ENCODE peak calls at places on chromosomes 2 and 18, in six cellular contexts. One of them, this sample, is unnamed.
A peak's percentile ranks its signal among the peaks of the same experiment; 100 is the strongest.

GRCh38 chr2:73292316-73292905 is 937 bp downstream of the EGR4 start:
- DNase-seq in mesothelial cell of epicardium: no peak
- DNase-seq in fibroblast of pulmonary artery: no peak
- DNase-seq in stimulated activated CD8-positive, alpha-beta memory T cell treated with anti-CD3 and anti-CD28 coated beads, Interleukin-4, amount 100 ng/mL, for 1 hour: no peak
- DNase-seq in activated CD4-positive, alpha-beta T cell treated with anti-CD3 and anti-CD28 coated beads, Interleukin-2, amount 50 U/mL, for 48 hours: no peak
- DNase-seq in germinal center: peak; percentile 8
- DNase-seq in this sample: no peak

GRCh38 chr18:44423826-44424225 is 256.9 kb upstream of the SETBP1 start:
- DNase-seq in mesothelial cell of epicardium: no peak
- DNase-seq in fibroblast of pulmonary artery: no peak
- DNase-seq in stimulated activated CD8-positive, alpha-beta memory T cell treated with anti-CD3 and anti-CD28 coated beads, Interleukin-4, amount 100 ng/mL, for 1 hour: no peak
- DNase-seq in activated CD4-positive, alpha-beta T cell treated with anti-CD3 and anti-CD28 coated beads, Interleukin-2, amount 50 U/mL, for 48 hours: no peak
- DNase-seq in germinal center: no peak
- DNase-seq in this sample: no peak

GRCh38 chr2:145751634-145752033 is 1231.7 kb upstream of the ZEB2 start:
- DNase-seq in mesothelial cell of epicardium: no peak
- DNase-seq in fibroblast of pulmonary artery: peak; percentile 69
- DNase-seq in stimulated activated CD8-positive, alpha-beta memory T cell treated with anti-CD3 and anti-CD28 coated beads, Interleukin-4, amount 100 ng/mL, for 1 hour: no peak
- DNase-seq in activated CD4-positive, alpha-beta T cell treated with anti-CD3 and anti-CD28 coated beads, Interleukin-2, amount 50 U/mL, for 48 hours: no peak
- DNase-seq in germinal center: peak; percentile 45
- DNase-seq in this sample: no peak

GRCh38 chr2:21422050-21422449 is 298.3 kb downstream of the TDRD15 start:
- DNase-seq in mesothelial cell of epicardium: no peak
- DNase-seq in fibroblast of pulmonary artery: no peak
- DNase-seq in stimulated activated CD8-positive, alpha-beta memory T cell treated with anti-CD3 and anti-CD28 coated beads, Interleukin-4, amount 100 ng/mL, for 1 hour: no peak
- DNase-seq in activated CD4-positive, alpha-beta T cell treated with anti-CD3 and anti-CD28 coated beads, Interleukin-2, amount 50 U/mL, for 48 hours: peak; percentile 41
- DNase-seq in germinal center: peak; percentile 5
- DNase-seq in this sample: no peak

GRCh38 chr2:71348302-71348701 is 16.7 kb downstream of the ZNF638 start:
- DNase-seq in mesothelial cell of epicardium: no peak
- DNase-seq in fibroblast of pulmonary artery: peak; percentile 70
- DNase-seq in stimulated activated CD8-positive, alpha-beta memory T cell treated with anti-CD3 and anti-CD28 coated beads, Interleukin-4, amount 100 ng/mL, for 1 hour: no peak
- DNase-seq in activated CD4-positive, alpha-beta T cell treated with anti-CD3 and anti-CD28 coated beads, Interleukin-2, amount 50 U/mL, for 48 hours: no peak
- DNase-seq in germinal center: no peak
- DNase-seq in this sample: no peak

GRCh38 chr2:28329184-28329583 is 63.5 kb upstream of the FOSL2 start:
- DNase-seq in mesothelial cell of epicardium: no peak
- DNase-seq in fibroblast of pulmonary artery: no peak
- DNase-seq in stimulated activated CD8-positive, alpha-beta memory T cell treated with anti-CD3 and anti-CD28 coated beads, Interleukin-4, amount 100 ng/mL, for 1 hour: no peak
- DNase-seq in activated CD4-positive, alpha-beta T cell treated with anti-CD3 and anti-CD28 coated beads, Interleukin-2, amount 50 U/mL, for 48 hours: no peak
- DNase-seq in germinal center: no peak
- DNase-seq in this sample: no peak

GRCh38 chr2:54589340-54590215 is 133.5 kb downstream of the SPTBN1 start:
- DNase-seq in mesothelial cell of epicardium: no peak
- DNase-seq in fibroblast of pulmonary artery: peak; percentile 87
- DNase-seq in stimulated activated CD8-positive, alpha-beta memory T cell treated with anti-CD3 and anti-CD28 coated beads, Interleukin-4, amount 100 ng/mL, for 1 hour: no peak
- DNase-seq in activated CD4-positive, alpha-beta T cell treated with anti-CD3 and anti-CD28 coated beads, Interleukin-2, amount 50 U/mL, for 48 hours: no peak
- DNase-seq in germinal center: no peak
- DNase-seq in this sample: no peak

GRCh38 chr2:115976916-115977315 is 1534.5 kb downstream of the DPP10 start:
- DNase-seq in mesothelial cell of epicardium: no peak
- DNase-seq in fibroblast of pulmonary artery: no peak
- DNase-seq in stimulated activated CD8-positive, alpha-beta memory T cell treated with anti-CD3 and anti-CD28 coated beads, Interleukin-4, amount 100 ng/mL, for 1 hour: no peak
- DNase-seq in activated CD4-positive, alpha-beta T cell treated with anti-CD3 and anti-CD28 coated beads, Interleukin-2, amount 50 U/mL, for 48 hours: no peak
- DNase-seq in germinal center: no peak
- DNase-seq in this sample: no peak

GRCh38 chr2:239298126-239298804 is 102.6 kb downstream of the HDAC4 start:
- DNase-seq in mesothelial cell of epicardium: no peak
- DNase-seq in fibroblast of pulmonary artery: no peak
- DNase-seq in stimulated activated CD8-positive, alpha-beta memory T cell treated with anti-CD3 and anti-CD28 coated beads, Interleukin-4, amount 100 ng/mL, for 1 hour: peak; percentile 32
- DNase-seq in activated CD4-positive, alpha-beta T cell treated with anti-CD3 and anti-CD28 coated beads, Interleukin-2, amount 50 U/mL, for 48 hours: peak; percentile 69
- DNase-seq in germinal center: no peak
- DNase-seq in this sample: no peak

GRCh38 chr2:100008960-100009359 is 133.4 kb downstream of the AFF3 start:
- DNase-seq in mesothelial cell of epicardium: no peak
- DNase-seq in fibroblast of pulmonary artery: peak; percentile 13
- DNase-seq in stimulated activated CD8-positive, alpha-beta memory T cell treated with anti-CD3 and anti-CD28 coated beads, Interleukin-4, amount 100 ng/mL, for 1 hour: no peak
- DNase-seq in activated CD4-positive, alpha-beta T cell treated with anti-CD3 and anti-CD28 coated beads, Interleukin-2, amount 50 U/mL, for 48 hours: no peak
- DNase-seq in germinal center: no peak
- DNase-seq in this sample: no peak

GRCh38 chr2:8568543-8569302 is 113.1 kb upstream of the ID2 start:
- DNase-seq in mesothelial cell of epicardium: peak; percentile 1
- DNase-seq in fibroblast of pulmonary artery: no peak
- DNase-seq in stimulated activated CD8-positive, alpha-beta memory T cell treated with anti-CD3 and anti-CD28 coated beads, Interleukin-4, amount 100 ng/mL, for 1 hour: no peak
- DNase-seq in activated CD4-positive, alpha-beta T cell treated with anti-CD3 and anti-CD28 coated beads, Interleukin-2, amount 50 U/mL, for 48 hours: no peak
- DNase-seq in germinal center: no peak
- DNase-seq in this sample: no peak

GRCh38 chr2:159944874-159945273 is 117.5 kb downstream of the PLA2R1 start:
- DNase-seq in mesothelial cell of epicardium: no peak
- DNase-seq in fibroblast of pulmonary artery: no peak
- DNase-seq in stimulated activated CD8-positive, alpha-beta memory T cell treated with anti-CD3 and anti-CD28 coated beads, Interleukin-4, amount 100 ng/mL, for 1 hour: no peak
- DNase-seq in activated CD4-positive, alpha-beta T cell treated with anti-CD3 and anti-CD28 coated beads, Interleukin-2, amount 50 U/mL, for 48 hours: no peak
- DNase-seq in germinal center: no peak
- DNase-seq in this sample: no peak

GRCh38 chr2:223598994-223599645 is 3.0 kb downstream of the SCG2 start:
- DNase-seq in mesothelial cell of epicardium: no peak
- DNase-seq in fibroblast of pulmonary artery: peak; percentile 85
- DNase-seq in stimulated activated CD8-positive, alpha-beta memory T cell treated with anti-CD3 and anti-CD28 coated beads, Interleukin-4, amount 100 ng/mL, for 1 hour: no peak
- DNase-seq in activated CD4-positive, alpha-beta T cell treated with anti-CD3 and anti-CD28 coated beads, Interleukin-2, amount 50 U/mL, for 48 hours: no peak
- DNase-seq in germinal center: no peak
- DNase-seq in this sample: no peak

GRCh38 chr18:5628512-5629255 is 84.9 kb upstream of the EPB41L3 start:
- DNase-seq in mesothelial cell of epicardium: peak; percentile 25
- DNase-seq in fibroblast of pulmonary artery: peak; percentile 35
- DNase-seq in stimulated activated CD8-positive, alpha-beta memory T cell treated with anti-CD3 and anti-CD28 coated beads, Interleukin-4, amount 100 ng/mL, for 1 hour: no peak
- DNase-seq in activated CD4-positive, alpha-beta T cell treated with anti-CD3 and anti-CD28 coated beads, Interleukin-2, amount 50 U/mL, for 48 hours: peak; percentile 5
- DNase-seq in germinal center: peak; percentile 10
- DNase-seq in this sample: no peak

GRCh38 chr2:151361674-151362380 is 4.4 kb downstream of the TNFAIP6 start:
- DNase-seq in mesothelial cell of epicardium: no peak
- DNase-seq in fibroblast of pulmonary artery: peak; percentile 48
- DNase-seq in stimulated activated CD8-positive, alpha-beta memory T cell treated with anti-CD3 and anti-CD28 coated beads, Interleukin-4, amount 100 ng/mL, for 1 hour: no peak
- DNase-seq in activated CD4-positive, alpha-beta T cell treated with anti-CD3 and anti-CD28 coated beads, Interleukin-2, amount 50 U/mL, for 48 hours: no peak
- DNase-seq in germinal center: no peak
- DNase-seq in this sample: no peak

GRCh38 chr2:78734221-78734620 is 291.3 kb upstream of the REG3G start:
- DNase-seq in mesothelial cell of epicardium: no peak
- DNase-seq in fibroblast of pulmonary artery: no peak
- DNase-seq in stimulated activated CD8-positive, alpha-beta memory T cell treated with anti-CD3 and anti-CD28 coated beads, Interleukin-4, amount 100 ng/mL, for 1 hour: no peak
- DNase-seq in activated CD4-positive, alpha-beta T cell treated with anti-CD3 and anti-CD28 coated beads, Interleukin-2, amount 50 U/mL, for 48 hours: no peak
- DNase-seq in germinal center: no peak
- DNase-seq in this sample: no peak

GRCh38 chr18:26654173-26655009 is 106.0 kb upstream of the KCTD1 start:
- DNase-seq in mesothelial cell of epicardium: no peak
- DNase-seq in fibroblast of pulmonary artery: no peak
- DNase-seq in stimulated activated CD8-positive, alpha-beta memory T cell treated with anti-CD3 and anti-CD28 coated beads, Interleukin-4, amount 100 ng/mL, for 1 hour: no peak
- DNase-seq in activated CD4-positive, alpha-beta T cell treated with anti-CD3 and anti-CD28 coated beads, Interleukin-2, amount 50 U/mL, for 48 hours: no peak
- DNase-seq in germinal center: no peak
- DNase-seq in this sample: no peak

GRCh38 chr2:7384773-7385349 is 467.6 kb downstream of the RNF144A start:
- DNase-seq in mesothelial cell of epicardium: no peak
- DNase-seq in fibroblast of pulmonary artery: no peak
- DNase-seq in stimulated activated CD8-positive, alpha-beta memory T cell treated with anti-CD3 and anti-CD28 coated beads, Interleukin-4, amount 100 ng/mL, for 1 hour: no peak
- DNase-seq in activated CD4-positive, alpha-beta T cell treated with anti-CD3 and anti-CD28 coated beads, Interleukin-2, amount 50 U/mL, for 48 hours: no peak
- DNase-seq in germinal center: no peak
- DNase-seq in this sample: no peak

GRCh38 chr2:47485751-47486300 is 82.9 kb downstream of the MSH2 start:
- DNase-seq in mesothelial cell of epicardium: no peak
- DNase-seq in fibroblast of pulmonary artery: peak; percentile 9
- DNase-seq in stimulated activated CD8-positive, alpha-beta memory T cell treated with anti-CD3 and anti-CD28 coated beads, Interleukin-4, amount 100 ng/mL, for 1 hour: no peak
- DNase-seq in activated CD4-positive, alpha-beta T cell treated with anti-CD3 and anti-CD28 coated beads, Interleukin-2, amount 50 U/mL, for 48 hours: no peak
- DNase-seq in germinal center: no peak
- DNase-seq in this sample: no peak

GRCh38 chr2:96265349-96265839 is 403 bp downstream of the TMEM127 start:
- DNase-seq in mesothelial cell of epicardium: peak; percentile 32
- DNase-seq in fibroblast of pulmonary artery: no peak
- DNase-seq in stimulated activated CD8-positive, alpha-beta memory T cell treated with anti-CD3 and anti-CD28 coated beads, Interleukin-4, amount 100 ng/mL, for 1 hour: peak; percentile 13
- DNase-seq in activated CD4-positive, alpha-beta T cell treated with anti-CD3 and anti-CD28 coated beads, Interleukin-2, amount 50 U/mL, for 48 hours: peak; percentile 33
- DNase-seq in germinal center: peak; percentile 69
- DNase-seq in this sample: no peak

GRCh38 chr2:151976945-151977353 is 121.9 kb downstream of the CACNB4 start:
- DNase-seq in mesothelial cell of epicardium: no peak
- DNase-seq in fibroblast of pulmonary artery: no peak
- DNase-seq in stimulated activated CD8-positive, alpha-beta memory T cell treated with anti-CD3 and anti-CD28 coated beads, Interleukin-4, amount 100 ng/mL, for 1 hour: no peak
- DNase-seq in activated CD4-positive, alpha-beta T cell treated with anti-CD3 and anti-CD28 coated beads, Interleukin-2, amount 50 U/mL, for 48 hours: peak; percentile 10
- DNase-seq in germinal center: no peak
- DNase-seq in this sample: no peak

GRCh38 chr2:236823976-236824375 is 254.4 kb downstream of the ACKR3 start:
- DNase-seq in mesothelial cell of epicardium: no peak
- DNase-seq in fibroblast of pulmonary artery: no peak
- DNase-seq in stimulated activated CD8-positive, alpha-beta memory T cell treated with anti-CD3 and anti-CD28 coated beads, Interleukin-4, amount 100 ng/mL, for 1 hour: no peak
- DNase-seq in activated CD4-positive, alpha-beta T cell treated with anti-CD3 and anti-CD28 coated beads, Interleukin-2, amount 50 U/mL, for 48 hours: no peak
- DNase-seq in germinal center: no peak
- DNase-seq in this sample: no peak

GRCh38 chr2:183248866-183249567 is 124.8 kb downstream of the NUP35 start:
- DNase-seq in mesothelial cell of epicardium: no peak
- DNase-seq in fibroblast of pulmonary artery: peak; percentile 54
- DNase-seq in stimulated activated CD8-positive, alpha-beta memory T cell treated with anti-CD3 and anti-CD28 coated beads, Interleukin-4, amount 100 ng/mL, for 1 hour: no peak
- DNase-seq in activated CD4-positive, alpha-beta T cell treated with anti-CD3 and anti-CD28 coated beads, Interleukin-2, amount 50 U/mL, for 48 hours: no peak
- DNase-seq in germinal center: peak; percentile 11
- DNase-seq in this sample: no peak

GRCh38 chr2:188320861-188321260 is 29.2 kb downstream of the GULP1 start:
- DNase-seq in mesothelial cell of epicardium: no peak
- DNase-seq in fibroblast of pulmonary artery: no peak
- DNase-seq in stimulated activated CD8-positive, alpha-beta memory T cell treated with anti-CD3 and anti-CD28 coated beads, Interleukin-4, amount 100 ng/mL, for 1 hour: no peak
- DNase-seq in activated CD4-positive, alpha-beta T cell treated with anti-CD3 and anti-CD28 coated beads, Interleukin-2, amount 50 U/mL, for 48 hours: no peak
- DNase-seq in germinal center: no peak
- DNase-seq in this sample: no peak

GRCh38 chr2:239394346-239394945 is 6.4 kb downstream of the HDAC4 start:
- DNase-seq in mesothelial cell of epicardium: peak; percentile 7
- DNase-seq in fibroblast of pulmonary artery: no peak
- DNase-seq in stimulated activated CD8-positive, alpha-beta memory T cell treated with anti-CD3 and anti-CD28 coated beads, Interleukin-4, amount 100 ng/mL, for 1 hour: no peak
- DNase-seq in activated CD4-positive, alpha-beta T cell treated with anti-CD3 and anti-CD28 coated beads, Interleukin-2, amount 50 U/mL, for 48 hours: no peak
- DNase-seq in germinal center: no peak
- DNase-seq in this sample: no peak

GRCh38 chr2:48508461-48509124 is 21.4 kb upstream of the STON1 start:
- DNase-seq in mesothelial cell of epicardium: no peak
- DNase-seq in fibroblast of pulmonary artery: peak; percentile 86
- DNase-seq in stimulated activated CD8-positive, alpha-beta memory T cell treated with anti-CD3 and anti-CD28 coated beads, Interleukin-4, amount 100 ng/mL, for 1 hour: no peak
- DNase-seq in activated CD4-positive, alpha-beta T cell treated with anti-CD3 and anti-CD28 coated beads, Interleukin-2, amount 50 U/mL, for 48 hours: no peak
- DNase-seq in germinal center: no peak
- DNase-seq in this sample: no peak

GRCh38 chr2:188765522-188765921 is 208.7 kb upstream of the COL3A1 start:
- DNase-seq in mesothelial cell of epicardium: no peak
- DNase-seq in fibroblast of pulmonary artery: peak; percentile 67
- DNase-seq in stimulated activated CD8-positive, alpha-beta memory T cell treated with anti-CD3 and anti-CD28 coated beads, Interleukin-4, amount 100 ng/mL, for 1 hour: no peak
- DNase-seq in activated CD4-positive, alpha-beta T cell treated with anti-CD3 and anti-CD28 coated beads, Interleukin-2, amount 50 U/mL, for 48 hours: no peak
- DNase-seq in germinal center: no peak
- DNase-seq in this sample: no peak

GRCh38 chr2:119252186-119253113 is 28.8 kb downstream of the STEAP3 start:
- DNase-seq in mesothelial cell of epicardium: no peak
- DNase-seq in fibroblast of pulmonary artery: peak; percentile 91
- DNase-seq in stimulated activated CD8-positive, alpha-beta memory T cell treated with anti-CD3 and anti-CD28 coated beads, Interleukin-4, amount 100 ng/mL, for 1 hour: no peak
- DNase-seq in activated CD4-positive, alpha-beta T cell treated with anti-CD3 and anti-CD28 coated beads, Interleukin-2, amount 50 U/mL, for 48 hours: no peak
- DNase-seq in germinal center: no peak
- DNase-seq in this sample: no peak

GRCh38 chr2:20011276-20012031 is 1.0 kb downstream of the MATN3 start:
- DNase-seq in mesothelial cell of epicardium: no peak
- DNase-seq in fibroblast of pulmonary artery: no peak
- DNase-seq in stimulated activated CD8-positive, alpha-beta memory T cell treated with anti-CD3 and anti-CD28 coated beads, Interleukin-4, amount 100 ng/mL, for 1 hour: no peak
- DNase-seq in activated CD4-positive, alpha-beta T cell treated with anti-CD3 and anti-CD28 coated beads, Interleukin-2, amount 50 U/mL, for 48 hours: no peak
- DNase-seq in germinal center: no peak
- DNase-seq in this sample: no peak

GRCh38 chr2:29817846-29818680 is 103.3 kb downstream of the ALK start:
- DNase-seq in mesothelial cell of epicardium: no peak
- DNase-seq in fibroblast of pulmonary artery: no peak
- DNase-seq in stimulated activated CD8-positive, alpha-beta memory T cell treated with anti-CD3 and anti-CD28 coated beads, Interleukin-4, amount 100 ng/mL, for 1 hour: no peak
- DNase-seq in activated CD4-positive, alpha-beta T cell treated with anti-CD3 and anti-CD28 coated beads, Interleukin-2, amount 50 U/mL, for 48 hours: no peak
- DNase-seq in germinal center: no peak
- DNase-seq in this sample: no peak

GRCh38 chr2:70977605-70978205 is 725 bp upstream of the ANKRD53 start:
- DNase-seq in mesothelial cell of epicardium: no peak
- DNase-seq in fibroblast of pulmonary artery: peak; percentile 94
- DNase-seq in stimulated activated CD8-positive, alpha-beta memory T cell treated with anti-CD3 and anti-CD28 coated beads, Interleukin-4, amount 100 ng/mL, for 1 hour: no peak
- DNase-seq in activated CD4-positive, alpha-beta T cell treated with anti-CD3 and anti-CD28 coated beads, Interleukin-2, amount 50 U/mL, for 48 hours: no peak
- DNase-seq in germinal center: no peak
- DNase-seq in this sample: no peak

GRCh38 chr18:27704721-27705361 is 472.1 kb downstream of the CDH2 start:
- DNase-seq in mesothelial cell of epicardium: no peak
- DNase-seq in fibroblast of pulmonary artery: no peak
- DNase-seq in stimulated activated CD8-positive, alpha-beta memory T cell treated with anti-CD3 and anti-CD28 coated beads, Interleukin-4, amount 100 ng/mL, for 1 hour: no peak
- DNase-seq in activated CD4-positive, alpha-beta T cell treated with anti-CD3 and anti-CD28 coated beads, Interleukin-2, amount 50 U/mL, for 48 hours: no peak
- DNase-seq in germinal center: no peak
- DNase-seq in this sample: no peak

GRCh38 chr2:187514930-187515329 is 39.3 kb downstream of the TFPI start:
- DNase-seq in mesothelial cell of epicardium: no peak
- DNase-seq in fibroblast of pulmonary artery: no peak
- DNase-seq in stimulated activated CD8-positive, alpha-beta memory T cell treated with anti-CD3 and anti-CD28 coated beads, Interleukin-4, amount 100 ng/mL, for 1 hour: no peak
- DNase-seq in activated CD4-positive, alpha-beta T cell treated with anti-CD3 and anti-CD28 coated beads, Interleukin-2, amount 50 U/mL, for 48 hours: no peak
- DNase-seq in germinal center: no peak
- DNase-seq in this sample: no peak

GRCh38 chr2:173238385-173238784 is 116.3 kb upstream of the CDCA7 start:
- DNase-seq in mesothelial cell of epicardium: no peak
- DNase-seq in fibroblast of pulmonary artery: no peak
- DNase-seq in stimulated activated CD8-positive, alpha-beta memory T cell treated with anti-CD3 and anti-CD28 coated beads, Interleukin-4, amount 100 ng/mL, for 1 hour: no peak
- DNase-seq in activated CD4-positive, alpha-beta T cell treated with anti-CD3 and anti-CD28 coated beads, Interleukin-2, amount 50 U/mL, for 48 hours: no peak
- DNase-seq in germinal center: no peak
- DNase-seq in this sample: no peak

GRCh38 chr2:20483496-20483895 is 36.6 kb downstream of the RHOB start:
- DNase-seq in mesothelial cell of epicardium: no peak
- DNase-seq in fibroblast of pulmonary artery: no peak
- DNase-seq in stimulated activated CD8-positive, alpha-beta memory T cell treated with anti-CD3 and anti-CD28 coated beads, Interleukin-4, amount 100 ng/mL, for 1 hour: no peak
- DNase-seq in activated CD4-positive, alpha-beta T cell treated with anti-CD3 and anti-CD28 coated beads, Interleukin-2, amount 50 U/mL, for 48 hours: no peak
- DNase-seq in germinal center: no peak
- DNase-seq in this sample: no peak

GRCh38 chr2:180519276-180519675 is 461.1 kb upstream of the UBE2E3 start:
- DNase-seq in mesothelial cell of epicardium: no peak
- DNase-seq in fibroblast of pulmonary artery: peak; percentile 58
- DNase-seq in stimulated activated CD8-positive, alpha-beta memory T cell treated with anti-CD3 and anti-CD28 coated beads, Interleukin-4, amount 100 ng/mL, for 1 hour: no peak
- DNase-seq in activated CD4-positive, alpha-beta T cell treated with anti-CD3 and anti-CD28 coated beads, Interleukin-2, amount 50 U/mL, for 48 hours: no peak
- DNase-seq in germinal center: no peak
- DNase-seq in this sample: no peak

GRCh38 chr2:96928277-96928781 is 58.1 kb downstream of the FAM178B start:
- DNase-seq in mesothelial cell of epicardium: no peak
- DNase-seq in fibroblast of pulmonary artery: no peak
- DNase-seq in stimulated activated CD8-positive, alpha-beta memory T cell treated with anti-CD3 and anti-CD28 coated beads, Interleukin-4, amount 100 ng/mL, for 1 hour: no peak
- DNase-seq in activated CD4-positive, alpha-beta T cell treated with anti-CD3 and anti-CD28 coated beads, Interleukin-2, amount 50 U/mL, for 48 hours: no peak
- DNase-seq in germinal center: no peak
- DNase-seq in this sample: no peak

GRCh38 chr2:236572482-236572881 is 2.9 kb downstream of the ACKR3 start:
- DNase-seq in mesothelial cell of epicardium: no peak
- DNase-seq in fibroblast of pulmonary artery: no peak
- DNase-seq in stimulated activated CD8-positive, alpha-beta memory T cell treated with anti-CD3 and anti-CD28 coated beads, Interleukin-4, amount 100 ng/mL, for 1 hour: no peak
- DNase-seq in activated CD4-positive, alpha-beta T cell treated with anti-CD3 and anti-CD28 coated beads, Interleukin-2, amount 50 U/mL, for 48 hours: no peak
- DNase-seq in germinal center: no peak
- DNase-seq in this sample: no peak

This sample was measured in cortex of kidney.